ENCODE peak calls at places on chromosomes 3 and 15, in ten cellular contexts. X is kidney tubule cell; A is heart right ventricle; U is stimulated activated CD8-positive, alpha-beta memory T cell treated with anti-CD3 and anti-CD28 coated beads, Interleukin-15, amount 100 ng/mL, for 24 hours; I is H54; Y is GM20000; O is activated naive CD8-positive, alpha-beta T cell treated with anti-CD3 and anti-CD28 coated beads, Interleukin-2, amount 10 ng/mL, durations not matched to agents 7 days and 5 days; Z is H4; P is IMR-90; H is epithelial cell of prostate. Q is an unnamed sample.

GRCh38 chr3:107217161-107217560 is 160.1 kb upstream of the CCDC54 start:
- DNase-seq in Y (no peak), H (peak), O (no peak), P (peak), U (no peak), Z (peak), I (no peak), A (no peak), X (peak), Q (no peak)

GRCh38 chr15:100733088-100733487 is 130.7 kb downstream of the ASB7 start:
- DNase-seq in O (no peak), H (no peak), A (no peak), U (no peak), X (peak), P (peak), Z (peak), I (no peak), Y (no peak), Q (no peak)

GRCh38 chr15:78007211-78007956 is 70.1 kb downstream of the TBC1D2B start:
- DNase-seq in X (no peak), I (no peak), H (no peak), O (no peak), Y (no peak), P (no peak), U (no peak), Z (no peak), A (no peak), Q (no peak)

GRCh38 chr15:80367094-80367493 is 37.1 kb upstream of the ARNT2 start:
- DNase-seq in X (no peak), Y (no peak), U (no peak), O (no peak), P (peak), Z (no peak), A (no peak), H (no peak), I (no peak), Q (no peak)

GRCh38 chr15:48978638-48979037 is 14.9 kb upstream of the SHC4 start:
- DNase-seq in I (no peak), U (no peak), X (no peak), P (no peak), A (no peak), Y (no peak), O (no peak), H (no peak), Z (no peak), Q (no peak)

GRCh38 chr3:123683146-123683545 is 98.3 kb upstream of the HACD2 start:
- DNase-seq in U (no peak), A (no peak), Z (no peak), O (no peak), Y (no peak), H (no peak), I (no peak), X (peak), P (no peak), Q (no peak)

GRCh38 chr15:45919806-45920205 is 285.0 kb downstream of the SQOR start:
- DNase-seq in O (no peak), H (peak), U (no peak), Z (peak), P (peak), Y (no peak), I (peak), X (peak), A (no peak), Q (no peak)

GRCh38 chr3:120450261-120450913 is 405 bp downstream of the FSTL1 start:
- DNase-seq in X (peak), Z (no peak), I (no peak), A (peak), H (no peak), O (peak), Y (peak), P (no peak), U (no peak), Q (peak)

GRCh38 chr15:41967506-41968206 is 4.7 kb downstream of the EHD4 start:
- DNase-seq in Y (peak), U (no peak), P (peak), H (no peak), Z (no peak), X (peak), I (no peak), A (peak), O (no peak), Q (peak)

GRCh38 chr15:39616731-39617455 is 36.0 kb downstream of the THBS1 start:
- DNase-seq in H (no peak), A (no peak), U (no peak), O (no peak), Y (no peak), P (peak), X (peak), I (no peak), Z (no peak), Q (no peak)

GRCh38 chr3:139491966-139492365 is 15.7 kb upstream of the RBP2 start:
- DNase-seq in X (no peak), U (no peak), P (no peak), I (no peak), Y (no peak), H (no peak), Z (no peak), A (no peak), O (no peak), Q (no peak)

GRCh38 chr15:91919014-91919534 is 65.6 kb downstream of the SLCO3A1 start:
- DNase-seq in Z (no peak), A (peak), Y (no peak), X (no peak), O (no peak), P (no peak), H (no peak), U (no peak), I (no peak), Q (peak)

GRCh38 chr3:81776643-81777042 is 15.2 kb upstream of the GBE1 start:
- DNase-seq in O (no peak), X (no peak), Y (no peak), Z (no peak), H (no peak), P (no peak), A (no peak), I (no peak), U (no peak), Q (no peak)

GRCh38 chr3:158106773-158107461 is 697 bp upstream of the SHOX2 start:
- DNase-seq in A (no peak), Z (no peak), X (no peak), Y (no peak), H (no peak), U (no peak), O (peak), P (no peak), I (no peak), Q (no peak)

GRCh38 chr15:79102595-79102994 is 12.0 kb upstream of the RASGRF1 start:
- DNase-seq in X (no peak), O (no peak), I (no peak), A (no peak), Z (no peak), Y (no peak), U (no peak), P (no peak), H (no peak), Q (peak)

GRCh38 chr3:138127636-138128365 is 4.4 kb downstream of the A4GNT start:
- DNase-seq in A (no peak), I (no peak), P (no peak), H (no peak), Y (no peak), O (no peak), X (no peak), Z (no peak), U (no peak), Q (no peak)

GRCh38 chr3:113186566-113186965 is 24.8 kb upstream of the BOC start:
- DNase-seq in U (no peak), X (no peak), Y (no peak), Z (no peak), P (no peak), H (no peak), O (no peak), I (no peak), A (no peak), Q (no peak)

GRCh38 chr3:135491478-135491877 is 474.1 kb upstream of the PPP2R3A start:
- DNase-seq in P (no peak), O (no peak), A (no peak), Z (peak), X (peak), U (no peak), Y (no peak), I (no peak), H (no peak), Q (no peak)

GRCh38 chr3:177538064-177538742 is 340.9 kb upstream of the TBL1XR1 start:
- DNase-seq in I (no peak), U (no peak), A (peak), O (no peak), X (peak), P (peak), Z (no peak), Y (no peak), H (no peak), Q (no peak)

GRCh38 chr3:123113889-123114450 is 47.1 kb downstream of the PDIA5 start:
- DNase-seq in A (no peak), U (no peak), Z (no peak), O (no peak), P (no peak), I (no peak), Y (peak), H (no peak), X (no peak), Q (peak)

GRCh38 chr15:93319121-93319814 is 230.3 kb upstream of the RGMA start:
- DNase-seq in X (no peak), U (no peak), P (no peak), Z (no peak), H (no peak), O (no peak), A (no peak), Y (no peak), I (no peak), Q (no peak)

GRCh38 chr15:80404719-80405553 is 754 bp downstream of the ARNT2 start:
- DNase-seq in U (no peak), Y (peak), O (no peak), I (peak), H (no peak), X (peak), Z (no peak), P (peak), A (peak), Q (peak)

Q was measured in aorta.